ENCODE peak calls at places on chromosomes 5 and 9, in seven cellular contexts. One of them, this sample, is unnamed.

GRCh38 chr9:81499021-81499454 is 190.3 kb downstream of the TLE1 start:
- DNase-seq in activated naive CD4-positive, alpha-beta T cell: no peak
- DNase-seq in fibroblast of pulmonary artery: peak
- DNase-seq in colonic mucosa: no peak
- DNase-seq in activated CD8-positive, alpha-beta memory T cell treated with anti-CD3 and anti-CD28 coated beads for 1 hour: no peak
- DNase-seq in mucosa of descending colon: no peak
- DNase-seq in GM04503: peak
- DNase-seq in this sample: peak

GRCh38 chr5:157026789-157027424 is 32.0 kb downstream of the HAVCR1 start:
- DNase-seq in activated naive CD4-positive, alpha-beta T cell: no peak
- DNase-seq in fibroblast of pulmonary artery: no peak
- DNase-seq in colonic mucosa: peak
- DNase-seq in activated CD8-positive, alpha-beta memory T cell treated with anti-CD3 and anti-CD28 coated beads for 1 hour: no peak
- DNase-seq in mucosa of descending colon: no peak
- DNase-seq in GM04503: no peak
- DNase-seq in this sample: no peak

GRCh38 chr5:154330097-154330667 is 115.6 kb upstream of the SAP30L start:
- DNase-seq in activated naive CD4-positive, alpha-beta T cell: no peak
- DNase-seq in fibroblast of pulmonary artery: no peak
- DNase-seq in colonic mucosa: no peak
- DNase-seq in activated CD8-positive, alpha-beta memory T cell treated with anti-CD3 and anti-CD28 coated beads for 1 hour: no peak
- DNase-seq in mucosa of descending colon: no peak
- DNase-seq in GM04503: no peak
- DNase-seq in this sample: no peak

GRCh38 chr5:21806943-21807342 is 1046.2 kb downstream of the CDH12 start:
- DNase-seq in activated naive CD4-positive, alpha-beta T cell: no peak
- DNase-seq in fibroblast of pulmonary artery: peak
- DNase-seq in colonic mucosa: no peak
- DNase-seq in activated CD8-positive, alpha-beta memory T cell treated with anti-CD3 and anti-CD28 coated beads for 1 hour: no peak
- DNase-seq in mucosa of descending colon: no peak
- DNase-seq in GM04503: no peak
- DNase-seq in this sample: no peak

GRCh38 chr5:160398806-160399205 is 1.0 kb downstream of the FAM200C start:
- DNase-seq in activated naive CD4-positive, alpha-beta T cell: no peak
- DNase-seq in fibroblast of pulmonary artery: peak
- DNase-seq in colonic mucosa: no peak
- DNase-seq in activated CD8-positive, alpha-beta memory T cell treated with anti-CD3 and anti-CD28 coated beads for 1 hour: no peak
- DNase-seq in mucosa of descending colon: no peak
- DNase-seq in GM04503: no peak
- DNase-seq in this sample: no peak

GRCh38 chr9:121261107-121261460 is 6.9 kb upstream of the GSN start:
- DNase-seq in activated naive CD4-positive, alpha-beta T cell: no peak
- DNase-seq in fibroblast of pulmonary artery: peak
- DNase-seq in colonic mucosa: no peak
- DNase-seq in activated CD8-positive, alpha-beta memory T cell treated with anti-CD3 and anti-CD28 coated beads for 1 hour: no peak
- DNase-seq in mucosa of descending colon: no peak
- DNase-seq in GM04503: no peak
- DNase-seq in this sample: no peak

GRCh38 chr5:141617682-141618029 is 1.1 kb downstream of the DIAPH1 start:
- DNase-seq in activated naive CD4-positive, alpha-beta T cell: no peak
- DNase-seq in fibroblast of pulmonary artery: no peak
- DNase-seq in colonic mucosa: peak
- DNase-seq in activated CD8-positive, alpha-beta memory T cell treated with anti-CD3 and anti-CD28 coated beads for 1 hour: no peak
- DNase-seq in mucosa of descending colon: no peak
- DNase-seq in GM04503: no peak
- DNase-seq in this sample: no peak

GRCh38 chr9:6243746-6244145 is 28.1 kb downstream of the IL33 start:
- DNase-seq in activated naive CD4-positive, alpha-beta T cell: no peak
- DNase-seq in fibroblast of pulmonary artery: no peak
- DNase-seq in colonic mucosa: no peak
- DNase-seq in activated CD8-positive, alpha-beta memory T cell treated with anti-CD3 and anti-CD28 coated beads for 1 hour: no peak
- DNase-seq in mucosa of descending colon: no peak
- DNase-seq in GM04503: peak
- DNase-seq in this sample: no peak

GRCh38 chr5:43040287-43041098 is at the start of gene ANXA2R:
- DNase-seq in activated naive CD4-positive, alpha-beta T cell: peak
- DNase-seq in fibroblast of pulmonary artery: peak
- DNase-seq in colonic mucosa: peak
- DNase-seq in activated CD8-positive, alpha-beta memory T cell treated with anti-CD3 and anti-CD28 coated beads for 1 hour: peak
- DNase-seq in mucosa of descending colon: peak
- DNase-seq in GM04503: peak
- DNase-seq in this sample: peak

GRCh38 chr9:71911908-71912325 is 478 bp downstream of the C9orf85 start:
- DNase-seq in activated naive CD4-positive, alpha-beta T cell: no peak
- DNase-seq in fibroblast of pulmonary artery: peak
- DNase-seq in colonic mucosa: no peak
- DNase-seq in activated CD8-positive, alpha-beta memory T cell treated with anti-CD3 and anti-CD28 coated beads for 1 hour: no peak
- DNase-seq in mucosa of descending colon: no peak
- DNase-seq in GM04503: peak
- DNase-seq in this sample: no peak

GRCh38 chr9:87343816-87344438 is 153.7 kb upstream of the DAPK1 start:
- DNase-seq in activated naive CD4-positive, alpha-beta T cell: no peak
- DNase-seq in fibroblast of pulmonary artery: no peak
- DNase-seq in colonic mucosa: no peak
- DNase-seq in activated CD8-positive, alpha-beta memory T cell treated with anti-CD3 and anti-CD28 coated beads for 1 hour: no peak
- DNase-seq in mucosa of descending colon: no peak
- DNase-seq in GM04503: no peak
- DNase-seq in this sample: no peak

GRCh38 chr5:6446626-6447309 is 1.9 kb upstream of the UBE2QL1 start:
- DNase-seq in activated naive CD4-positive, alpha-beta T cell: no peak
- DNase-seq in fibroblast of pulmonary artery: no peak
- DNase-seq in colonic mucosa: no peak
- DNase-seq in activated CD8-positive, alpha-beta memory T cell treated with anti-CD3 and anti-CD28 coated beads for 1 hour: no peak
- DNase-seq in mucosa of descending colon: no peak
- DNase-seq in GM04503: no peak
- DNase-seq in this sample: no peak

GRCh38 chr5:84191296-84191695 is 193.4 kb downstream of the EDIL3 start:
- DNase-seq in activated naive CD4-positive, alpha-beta T cell: no peak
- DNase-seq in fibroblast of pulmonary artery: peak
- DNase-seq in colonic mucosa: peak
- DNase-seq in activated CD8-positive, alpha-beta memory T cell treated with anti-CD3 and anti-CD28 coated beads for 1 hour: no peak
- DNase-seq in mucosa of descending colon: peak
- DNase-seq in GM04503: no peak
- DNase-seq in this sample: no peak

GRCh38 chr5:157253547-157253946 is 12.4 kb upstream of the CYFIP2 start:
- DNase-seq in activated naive CD4-positive, alpha-beta T cell: no peak
- DNase-seq in fibroblast of pulmonary artery: peak
- DNase-seq in colonic mucosa: peak
- DNase-seq in activated CD8-positive, alpha-beta memory T cell treated with anti-CD3 and anti-CD28 coated beads for 1 hour: no peak
- DNase-seq in mucosa of descending colon: no peak
- DNase-seq in GM04503: peak
- DNase-seq in this sample: peak

GRCh38 chr5:137209232-137209810 is 289.8 kb downstream of the SPOCK1 start:
- DNase-seq in activated naive CD4-positive, alpha-beta T cell: no peak
- DNase-seq in fibroblast of pulmonary artery: no peak
- DNase-seq in colonic mucosa: no peak
- DNase-seq in activated CD8-positive, alpha-beta memory T cell treated with anti-CD3 and anti-CD28 coated beads for 1 hour: no peak
- DNase-seq in mucosa of descending colon: no peak
- DNase-seq in GM04503: no peak
- DNase-seq in this sample: no peak

GRCh38 chr5:151023651-151024050 is 3.3 kb downstream of the GPX3 start:
- DNase-seq in activated naive CD4-positive, alpha-beta T cell: no peak
- DNase-seq in fibroblast of pulmonary artery: peak
- DNase-seq in colonic mucosa: peak
- DNase-seq in activated CD8-positive, alpha-beta memory T cell treated with anti-CD3 and anti-CD28 coated beads for 1 hour: no peak
- DNase-seq in mucosa of descending colon: peak
- DNase-seq in GM04503: no peak
- DNase-seq in this sample: peak

GRCh38 chr9:38068616-38068865 is 486 bp downstream of the SHB start:
- DNase-seq in activated naive CD4-positive, alpha-beta T cell: no peak
- DNase-seq in fibroblast of pulmonary artery: peak
- DNase-seq in colonic mucosa: peak
- DNase-seq in activated CD8-positive, alpha-beta memory T cell treated with anti-CD3 and anti-CD28 coated beads for 1 hour: no peak
- DNase-seq in mucosa of descending colon: peak
- DNase-seq in GM04503: no peak
- DNase-seq in this sample: no peak

GRCh38 chr5:133368009-133368408 is 244.3 kb downstream of the FSTL4 start:
- DNase-seq in activated naive CD4-positive, alpha-beta T cell: no peak
- DNase-seq in fibroblast of pulmonary artery: no peak
- DNase-seq in colonic mucosa: no peak
- DNase-seq in activated CD8-positive, alpha-beta memory T cell treated with anti-CD3 and anti-CD28 coated beads for 1 hour: no peak
- DNase-seq in mucosa of descending colon: no peak
- DNase-seq in GM04503: no peak
- DNase-seq in this sample: no peak

GRCh38 chr5:107501965-107502691 is 168.6 kb downstream of the EFNA5 start:
- DNase-seq in activated naive CD4-positive, alpha-beta T cell: no peak
- DNase-seq in fibroblast of pulmonary artery: peak
- DNase-seq in colonic mucosa: no peak
- DNase-seq in activated CD8-positive, alpha-beta memory T cell treated with anti-CD3 and anti-CD28 coated beads for 1 hour: no peak
- DNase-seq in mucosa of descending colon: no peak
- DNase-seq in GM04503: no peak
- DNase-seq in this sample: no peak

GRCh38 chr9:111348821-111349271 is 18.8 kb upstream of the OR2K2 start:
- DNase-seq in activated naive CD4-positive, alpha-beta T cell: no peak
- DNase-seq in fibroblast of pulmonary artery: peak
- DNase-seq in colonic mucosa: peak
- DNase-seq in activated CD8-positive, alpha-beta memory T cell treated with anti-CD3 and anti-CD28 coated beads for 1 hour: no peak
- DNase-seq in mucosa of descending colon: peak
- DNase-seq in GM04503: no peak
- DNase-seq in this sample: no peak

GRCh38 chr5:166961028-166961427 is 1330.4 kb upstream of the WWC1 start:
- DNase-seq in activated naive CD4-positive, alpha-beta T cell: no peak
- DNase-seq in fibroblast of pulmonary artery: no peak
- DNase-seq in colonic mucosa: no peak
- DNase-seq in activated CD8-positive, alpha-beta memory T cell treated with anti-CD3 and anti-CD28 coated beads for 1 hour: no peak
- DNase-seq in mucosa of descending colon: no peak
- DNase-seq in GM04503: no peak
- DNase-seq in this sample: no peak

GRCh38 chr5:31811210-31811609 is 172.3 kb downstream of the PDZD2 start:
- DNase-seq in activated naive CD4-positive, alpha-beta T cell: no peak
- DNase-seq in fibroblast of pulmonary artery: peak
- DNase-seq in colonic mucosa: no peak
- DNase-seq in activated CD8-positive, alpha-beta memory T cell treated with anti-CD3 and anti-CD28 coated beads for 1 hour: no peak
- DNase-seq in mucosa of descending colon: no peak
- DNase-seq in GM04503: peak
- DNase-seq in this sample: peak

GRCh38 chr5:150540615-150541396 is 32.9 kb downstream of the NDST1 start:
- DNase-seq in activated naive CD4-positive, alpha-beta T cell: no peak
- DNase-seq in fibroblast of pulmonary artery: peak
- DNase-seq in colonic mucosa: no peak
- DNase-seq in activated CD8-positive, alpha-beta memory T cell treated with anti-CD3 and anti-CD28 coated beads for 1 hour: no peak
- DNase-seq in mucosa of descending colon: no peak
- DNase-seq in GM04503: no peak
- DNase-seq in this sample: peak

GRCh38 chr5:54007822-54008777 is 302.3 kb downstream of the ARL15 start:
- DNase-seq in activated naive CD4-positive, alpha-beta T cell: no peak
- DNase-seq in fibroblast of pulmonary artery: peak
- DNase-seq in colonic mucosa: no peak
- DNase-seq in activated CD8-positive, alpha-beta memory T cell treated with anti-CD3 and anti-CD28 coated beads for 1 hour: no peak
- DNase-seq in mucosa of descending colon: no peak
- DNase-seq in GM04503: no peak
- DNase-seq in this sample: no peak

GRCh38 chr9:101093620-101094019 is 65.1 kb downstream of the PLPPR1 start:
- DNase-seq in activated naive CD4-positive, alpha-beta T cell: no peak
- DNase-seq in fibroblast of pulmonary artery: peak
- DNase-seq in colonic mucosa: no peak
- DNase-seq in activated CD8-positive, alpha-beta memory T cell treated with anti-CD3 and anti-CD28 coated beads for 1 hour: no peak
- DNase-seq in mucosa of descending colon: no peak
- DNase-seq in GM04503: no peak
- DNase-seq in this sample: no peak

GRCh38 chr5:40483316-40483715 is 196.4 kb upstream of the PTGER4 start:
- DNase-seq in activated naive CD4-positive, alpha-beta T cell: no peak
- DNase-seq in fibroblast of pulmonary artery: peak
- DNase-seq in colonic mucosa: no peak
- DNase-seq in activated CD8-positive, alpha-beta memory T cell treated with anti-CD3 and anti-CD28 coated beads for 1 hour: no peak
- DNase-seq in mucosa of descending colon: no peak
- DNase-seq in GM04503: no peak
- DNase-seq in this sample: no peak

GRCh38 chr5:149680810-149681221 is 49.3 kb upstream of the PPARGC1B start:
- DNase-seq in activated naive CD4-positive, alpha-beta T cell: no peak
- DNase-seq in fibroblast of pulmonary artery: no peak
- DNase-seq in colonic mucosa: no peak
- DNase-seq in activated CD8-positive, alpha-beta memory T cell treated with anti-CD3 and anti-CD28 coated beads for 1 hour: no peak
- DNase-seq in mucosa of descending colon: no peak
- DNase-seq in GM04503: no peak
- DNase-seq in this sample: no peak

This sample was measured in AG09319.